ENCODE peak calls at places on chromosomes 11 and 22, in four cellular contexts. Q is adrenal gland, Z is T follicular helper cell, K is foreskin fibroblast. R is an unnamed sample.

GRCh38 chr11:123166095-123166559 is 28.9 kb downstream of the CLMP start:
- DNase-seq in Q (peak; percentile 48), Z (no peak), K (peak; percentile 51), R (no peak)

GRCh38 chr11:17748761-17749721 is 14.5 kb downstream of the KCNC1 start:
- DNase-seq in Q (no peak), Z (no peak), K (no peak), R (no peak)

GRCh38 chr11:59783632-59784090 is 26.9 kb downstream of the MRPL16 start:
- DNase-seq in Q (no peak), Z (no peak), K (no peak), R (no peak)

GRCh38 chr22:37032535-37033460 is 13.3 kb downstream of the MPST start:
- DNase-seq in Q (peak; percentile 54), Z (no peak), K (peak; percentile 50), R (peak; percentile 69)

GRCh38 chr11:24234822-24235508 is 261.9 kb upstream of the LUZP2 start:
- DNase-seq in Q (peak; percentile 1), Z (no peak), K (peak; percentile 3), R (no peak)

GRCh38 chr22:27750866-27751265 is 50.7 kb downstream of the MN1 start:
- DNase-seq in Q (no peak), Z (no peak), K (no peak), R (no peak)

GRCh38 chr11:95337972-95338429 is 107.0 kb upstream of the SESN3 start:
- DNase-seq in Q (no peak), Z (no peak), K (peak; percentile 11), R (no peak)

GRCh38 chr11:61281581-61282250 is 13.4 kb downstream of the VWCE start:
- DNase-seq in Q (peak; percentile 67), Z (no peak), K (peak; percentile 57), R (no peak)